ENCODE peak calls at places on chromosomes 11 and 22, in four cellular contexts. B is K562, V is HL-60, P is GM12878. O is an unnamed sample.

GRCh38 chr11:14768789-14769188 is 123.2 kb downstream of the CYP2R1 start:
- DNase-seq in B (no peak), V (no peak), P (no peak), O (no peak)

GRCh38 chr11:23866641-23867040 is 630.2 kb upstream of the LUZP2 start:
- DNase-seq in B (no peak), V (no peak), P (no peak), O (no peak)

GRCh38 chr11:68298659-68299516 is 13.5 kb upstream of the LRP5 start:
- DNase-seq in B (peak; percentile 3), V (no peak), P (no peak), O (no peak)

GRCh38 chr11:16301462-16301861 is 54.9 kb downstream of the SOX6 start:
- DNase-seq in B (no peak), V (no peak), P (no peak), O (no peak)

GRCh38 chr11:795638-796564 is 2.2 kb downstream of the SLC25A22 start:
- DNase-seq in B (peak; percentile 67), V (peak; percentile 73), P (no peak), O (peak; percentile 99)

GRCh38 chr11:1815311-1815710 is 19.5 kb upstream of the SYT8 start:
- DNase-seq in B (no peak), V (no peak), P (no peak), O (no peak)

GRCh38 chr11:20459865-20460264 is 72.3 kb downstream of the PRMT3 start:
- DNase-seq in B (no peak), V (no peak), P (no peak), O (no peak)

GRCh38 chr11:19659529-19659928 is 53.1 kb upstream of the NAV2 start:
- DNase-seq in B (no peak), V (no peak), P (no peak), O (no peak)

GRCh38 chr11:119432484-119433368 is 9.8 kb upstream of the THY1 start:
- DNase-seq in B (no peak), V (no peak), P (no peak), O (no peak)

GRCh38 chr11:96949464-96949863 is 559.7 kb downstream of the JRKL start:
- DNase-seq in B (no peak), V (no peak), P (no peak), O (no peak)

GRCh38 chr11:120135838-120136237 is 2.1 kb downstream of the TRIM29 start:
- DNase-seq in B (no peak), V (no peak), P (no peak), O (peak; percentile 2)

GRCh38 chr22:37569009-37569920 is 9.0 kb downstream of the CDC42EP1 start:
- DNase-seq in B (no peak), V (no peak), P (no peak), O (no peak)

GRCh38 chr22:41596776-41597634 is 7.4 kb upstream of the PMM1 start:
- DNase-seq in B (peak; percentile 34), V (peak; percentile 30), P (no peak), O (no peak)

GRCh38 chr11:74490945-74491344 is 2.6 kb downstream of the LIPT2 start:
- DNase-seq in B (no peak), V (peak; percentile 54), P (no peak), O (no peak)

GRCh38 chr11:61890536-61891330 is 612 bp downstream of the FADS3 start:
- DNase-seq in B (peak; percentile 70), V (peak; percentile 37), P (no peak), O (no peak)

GRCh38 chr11:6584528-6584927 is 18.9 kb downstream of the RRP8 start:
- DNase-seq in B (no peak), V (no peak), P (no peak), O (no peak)

GRCh38 chr11:77176996-77177395 is 49.0 kb downstream of the MYO7A start:
- DNase-seq in B (no peak), V (no peak), P (no peak), O (no peak)

GRCh38 chr11:77175869-77176539 is 48.0 kb downstream of the MYO7A start:
- DNase-seq in B (no peak), V (peak; percentile 61), P (no peak), O (no peak)

GRCh38 chr11:77173494-77173893 is 45.4 kb downstream of the MYO7A start:
- DNase-seq in B (no peak), V (no peak), P (no peak), O (no peak)

GRCh38 chr11:77174559-77174958 is 46.5 kb downstream of the MYO7A start:
- DNase-seq in B (no peak), V (no peak), P (no peak), O (no peak)

DNA sequence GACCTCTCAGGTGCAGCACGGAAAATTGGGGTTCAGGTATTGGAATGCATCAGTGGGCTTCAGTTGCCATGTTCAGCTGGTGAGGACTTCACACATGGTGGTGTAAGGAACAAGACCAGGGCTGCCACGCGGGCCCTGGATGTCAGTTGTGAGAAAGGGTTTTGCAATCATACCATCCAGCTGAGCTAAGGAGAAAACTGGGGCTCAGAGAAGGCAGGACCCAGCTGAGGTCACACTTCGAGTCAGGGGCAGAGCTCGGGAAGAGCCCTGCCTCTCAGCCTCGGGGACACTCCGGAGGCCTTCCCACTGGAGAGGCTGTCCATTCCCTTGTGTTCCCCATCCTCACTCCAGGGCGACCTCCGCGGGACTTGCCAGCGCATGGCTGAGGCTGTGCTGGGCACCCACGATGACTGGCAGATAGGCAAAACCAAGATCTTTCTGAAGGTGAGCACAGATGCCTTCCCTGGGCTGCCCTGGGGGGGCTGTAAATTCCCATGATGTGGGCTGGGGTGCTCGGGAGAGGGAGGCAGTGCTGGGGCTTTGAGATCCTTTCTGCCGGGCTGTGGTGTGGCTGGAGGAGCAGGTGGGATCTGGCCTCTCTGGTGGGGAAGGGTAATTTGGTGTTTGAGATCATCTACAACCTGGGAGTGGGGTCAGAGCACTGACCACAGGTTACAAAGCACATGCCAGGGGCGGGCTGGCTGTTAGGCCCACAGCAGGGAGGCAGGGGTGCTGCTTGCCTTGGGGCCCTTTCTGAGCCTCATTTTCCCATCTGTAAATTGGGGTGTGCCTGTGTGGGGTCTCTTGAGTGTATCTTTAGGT is 47.2 kb downstream of the MYO7A start:
- DNase-seq in B (no peak), V (no peak), P (no peak), O (no peak)
- TF ChIP-seq POLR2AphosphoS5 in B (no peak), V (peak; percentile 47), P (no peak), O (no peak)

GRCh38 chr11:43567396-43567975 is 113.1 kb upstream of the HSD17B12 start:
- DNase-seq in B (peak; percentile 56), V (no peak), P (no peak), O (no peak)
- TF ChIP-seq SPI1 in B (no peak), V (no peak), P (no peak), O (no peak)

GRCh38 chr22:49913026-49913425 is 5.2 kb downstream of the ALG12 start:
- DNase-seq in B (no peak), V (no peak), P (no peak), O (no peak)
- TF ChIP-seq POLR2AphosphoS5 in B (no peak), V (no peak), P (no peak), O (no peak)

DNA sequence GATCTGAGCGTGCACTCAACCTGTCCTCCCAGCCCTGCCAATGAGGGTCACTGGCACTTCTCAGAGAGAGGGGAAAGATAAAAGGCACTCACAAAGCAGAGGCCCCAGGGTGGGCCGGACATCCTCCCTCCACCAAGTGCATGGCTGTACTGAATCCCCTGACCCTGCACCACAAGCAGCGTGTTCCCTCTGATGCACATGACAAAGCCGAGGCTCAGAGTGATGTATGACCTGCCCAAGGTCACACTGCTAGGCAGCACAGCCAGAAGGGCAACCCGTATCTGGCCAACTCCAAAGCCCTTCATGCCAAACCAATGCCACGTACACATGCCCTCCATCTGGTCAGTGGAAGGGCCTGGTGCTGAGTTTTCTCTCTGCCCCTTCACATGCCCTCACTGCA is 22.1 kb downstream of the SPATA19 start:
- DNase-seq in B (no peak), V (no peak), P (no peak), O (no peak)
- TF ChIP-seq SPI1 in B (no peak), V (no peak), P (no peak), O (no peak)

DNA sequence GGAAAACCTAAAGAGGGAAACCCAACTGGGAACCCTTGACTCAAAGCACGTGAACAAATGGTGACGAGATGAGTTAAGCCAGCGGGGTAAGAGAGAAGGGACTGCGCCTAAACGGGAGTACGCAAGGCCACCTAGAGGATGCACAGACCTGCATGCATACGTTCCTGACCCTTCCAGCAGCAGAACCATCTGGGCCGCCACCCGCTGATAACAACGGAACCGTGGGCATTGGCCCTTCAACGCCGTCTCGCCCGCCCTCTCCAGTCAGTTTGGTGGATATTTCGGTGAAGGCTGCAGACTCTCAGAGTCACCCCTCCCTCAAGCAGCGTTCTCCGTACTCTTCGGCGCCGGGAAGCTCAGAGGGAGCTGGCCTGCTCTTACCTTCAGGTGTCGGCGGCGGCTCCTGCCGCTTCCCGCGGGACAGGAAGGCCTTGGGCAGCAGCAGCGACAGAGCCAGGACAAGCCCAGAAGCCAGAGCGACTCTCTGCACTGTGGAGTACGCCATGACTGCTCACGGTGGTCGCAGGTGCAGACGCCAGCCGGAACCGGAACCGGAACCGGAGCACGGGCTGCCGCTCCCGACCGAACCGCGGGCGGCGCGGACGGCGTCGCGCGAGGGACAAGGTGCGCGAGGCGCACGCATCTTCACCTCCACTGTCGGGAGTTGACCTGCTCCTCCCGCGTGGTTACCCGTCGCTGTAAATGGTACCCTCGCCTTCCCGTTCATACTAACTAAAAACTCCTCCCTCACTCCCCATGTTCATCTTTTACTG is at the start of gene RIC3:
- DNase-seq in B (no peak), V (no peak), P (no peak), O (peak; percentile 45)
- TF ChIP-seq POLR2AphosphoS5 in B (no peak), V (no peak), P (no peak), O (no peak)

DNA sequence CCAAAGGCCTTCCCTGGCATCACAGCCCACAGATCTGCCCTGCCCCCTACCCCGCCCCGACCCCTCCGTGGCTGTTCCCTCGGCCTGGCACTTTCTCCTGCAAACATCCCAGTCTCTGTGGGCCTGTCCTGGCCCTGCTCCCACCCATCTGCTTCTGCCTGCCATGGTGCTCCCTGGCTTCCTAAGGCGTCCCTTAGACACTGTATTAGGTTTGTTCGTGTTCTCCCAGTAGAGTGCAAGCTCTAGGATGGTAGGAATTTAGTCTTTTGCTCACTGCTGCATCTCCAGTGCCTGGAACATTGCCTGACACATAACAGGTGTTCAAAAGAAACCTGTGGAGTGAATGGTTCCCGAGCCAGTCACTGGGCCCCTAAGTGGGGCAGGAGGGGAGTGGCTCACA is 69.6 kb upstream of the PITPNB start:
- DNase-seq in B (no peak), V (no peak), P (no peak), O (no peak)
- TF ChIP-seq SPI1 in B (no peak), V (no peak), P (no peak), O (no peak)

GRCh38 chr22:21054046-21054713 is 8.4 kb downstream of the LRRC74B start:
- DNase-seq in B (no peak), V (no peak), P (no peak), O (no peak)

GRCh38 chr22:21051145-21051835 is 5.5 kb downstream of the LRRC74B start:
- DNase-seq in B (no peak), V (no peak), P (no peak), O (no peak)

GRCh38 chr22:21054714-21055563 is 9.2 kb downstream of the LRRC74B start:
- DNase-seq in B (peak; percentile 61), V (no peak), P (no peak), O (no peak)

GRCh38 chr22:21051836-21052400 is 6.2 kb downstream of the LRRC74B start:
- DNase-seq in B (no peak), V (no peak), P (peak; percentile 26), O (no peak)

GRCh38 chr22:21052715-21053459 is 7.1 kb downstream of the LRRC74B start:
- DNase-seq in B (peak; percentile 55), V (no peak), P (no peak), O (no peak)
- TF ChIP-seq POLR2AphosphoS5 in B (no peak), V (no peak), P (no peak), O (no peak)